ENCODE peak calls at places on chromosomes 3 and 15, in four cellular contexts. A is HepG2, L is K562, J is WTC11. X is an unnamed sample.

GRCh38 chr15:92645731-92646130 is 9.8 kb downstream of the FAM174B start:
- DNase-seq in A (no peak), L (no peak), J (no peak), X (no peak)

GRCh38 chr15:28132524-28133275 is 33.6 kb upstream of the OCA2 start:
- DNase-seq in A (no peak), L (no peak), J (no peak), X (no peak)

GRCh38 chr3:4985330-4986174 is 6.3 kb downstream of the BHLHE40 start:
- DNase-seq in A (peak), L (no peak), J (no peak), X (no peak)

GRCh38 chr15:99403597-99403996 is 152.3 kb downstream of the LRRC28 start:
- DNase-seq in A (no peak), L (no peak), J (no peak), X (no peak)

GRCh38 chr3:98657429-98657828 is 64.0 kb upstream of the CPOX start:
- DNase-seq in A (no peak), L (no peak), J (peak), X (no peak)

GRCh38 chr3:59839283-59839682 is 789.5 kb upstream of the CFAP20DC start:
- DNase-seq in A (no peak), L (no peak), J (no peak), X (no peak)

GRCh38 chr15:98003976-98004375 is 43.5 kb downstream of the ARRDC4 start:
- DNase-seq in A (no peak), L (no peak), J (no peak), X (no peak)

GRCh38 chr15:66655511-66655910 is 46.5 kb upstream of the SMAD6 start:
- DNase-seq in A (no peak), L (no peak), J (no peak), X (no peak)

GRCh38 chr15:82575335-82575734 is 35.1 kb upstream of the RPS17 start:
- DNase-seq in A (no peak), L (peak), J (no peak), X (no peak)

GRCh38 chr3:73796382-73796781 is 171.6 kb upstream of the PDZRN3 start:
- DNase-seq in A (no peak), L (no peak), J (no peak), X (no peak)

GRCh38 chr15:73564255-73564654 is 68.9 kb downstream of the NPTN start:
- DNase-seq in A (no peak), L (peak), J (no peak), X (no peak)

GRCh38 chr3:179898024-179898423 is 138.7 kb downstream of the PEX5L start:
- DNase-seq in A (peak), L (peak), J (peak), X (no peak)

GRCh38 chr3:11290743-11291680 is 18.8 kb downstream of the ATG7 start:
- DNase-seq in A (no peak), L (no peak), J (no peak), X (no peak)

GRCh38 chr3:155737844-155738460 is 6.9 kb downstream of the PLCH1 start:
- DNase-seq in A (peak), L (no peak), J (no peak), X (peak)

GRCh38 chr3:16066975-16067374 is 107.5 kb upstream of the GALNT15 start:
- DNase-seq in A (no peak), L (no peak), J (no peak), X (no peak)

GRCh38 chr3:117454236-117454635 is 744.7 kb downstream of the TUSC7 start:
- DNase-seq in A (no peak), L (no peak), J (no peak), X (no peak)

GRCh38 chr15:81516461-81516860 is 142.4 kb upstream of the TMC3 start:
- DNase-seq in A (no peak), L (no peak), J (no peak), X (no peak)

GRCh38 chr15:28861031-28861534 is 12.6 kb upstream of the GOLGA6L7 start:
- DNase-seq in A (no peak), L (no peak), J (no peak), X (no peak)

GRCh38 chr3:175620093-175620492 is 761.0 kb downstream of the NAALADL2 start:
- DNase-seq in A (no peak), L (no peak), J (no peak), X (no peak)

GRCh38 chr3:63986147-63986546 is 37.1 kb downstream of the PSMD6 start:
- DNase-seq in A (no peak), L (no peak), J (no peak), X (no peak)

GRCh38 chr3:147360936-147361670 is 45.2 kb downstream of the ZIC4 start:
- DNase-seq in A (no peak), L (no peak), J (peak), X (no peak)

GRCh38 chr3:71172951-71173350 is 410.6 kb downstream of the FOXP1 start:
- DNase-seq in A (peak), L (no peak), J (no peak), X (no peak)

GRCh38 chr3:66236281-66236680 is 15.5 kb downstream of the SLC25A26 start:
- DNase-seq in A (peak), L (no peak), J (peak), X (no peak)

GRCh38 chr3:13268961-13269391 is 151.1 kb downstream of the NUP210 start:
- DNase-seq in A (no peak), L (no peak), J (no peak), X (no peak)

GRCh38 chr15:52503788-52504496 is 24.7 kb downstream of the MYO5A start:
- DNase-seq in A (no peak), L (no peak), J (no peak), X (peak)

GRCh38 chr15:90264649-90265048 is 823 bp upstream of the NGRN start:
- DNase-seq in A (peak), L (no peak), J (no peak), X (no peak)

GRCh38 chr3:158420654-158421396 is 150.2 kb upstream of the MLF1 start:
- DNase-seq in A (no peak), L (no peak), J (no peak), X (peak)

DNA sequence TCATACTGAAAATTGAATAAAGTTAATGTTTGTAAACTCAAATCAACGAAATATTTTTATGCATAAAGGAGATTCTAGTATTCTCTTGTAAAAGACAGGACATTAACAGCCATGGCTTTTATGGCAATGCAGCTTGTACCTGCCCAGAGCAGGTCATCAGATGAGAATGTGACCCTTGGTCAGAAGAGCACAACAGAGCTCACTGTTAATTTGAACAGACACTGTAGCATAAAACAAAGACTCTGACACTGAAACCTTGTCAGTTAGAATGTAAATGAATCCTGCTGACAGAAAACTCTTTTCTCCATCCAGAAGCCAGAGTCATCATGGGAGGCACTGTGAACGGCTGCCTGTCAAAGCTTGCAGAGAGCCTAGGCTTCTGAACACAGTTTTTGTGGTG is 410.6 kb downstream of the RAP2B start:
- DNase-seq in A (peak), L (no peak), J (no peak), X (no peak)
- TF ChIP-seq CBFB in A (no peak), L (no peak), J (no peak), X (no peak)

GRCh38 chr15:70354260-70354894 is 256.7 kb upstream of the TLE3 start:
- DNase-seq in A (no peak), L (no peak), J (no peak), X (no peak)

GRCh38 chr15:70348581-70349344 is 251.0 kb upstream of the TLE3 start:
- DNase-seq in A (no peak), L (no peak), J (no peak), X (no peak)

GRCh38 chr15:70353606-70354259 is 256.0 kb upstream of the TLE3 start:
- DNase-seq in A (no peak), L (no peak), J (no peak), X (no peak)

GRCh38 chr15:70351941-70352774 is 254.4 kb upstream of the TLE3 start:
- DNase-seq in A (no peak), L (no peak), J (no peak), X (no peak)

GRCh38 chr15:70351391-70351790 is 253.7 kb upstream of the TLE3 start:
- DNase-seq in A (no peak), L (no peak), J (no peak), X (no peak)
- TF ChIP-seq CBFB in A (no peak), L (no peak), J (no peak), X (no peak)

GRCh38 chr15:46174122-46174521 is 539.3 kb downstream of the SQOR start:
- DNase-seq in A (no peak), L (no peak), J (no peak), X (no peak)
- TF ChIP-seq CBFB in A (no peak), L (no peak), J (no peak), X (no peak)

DNA sequence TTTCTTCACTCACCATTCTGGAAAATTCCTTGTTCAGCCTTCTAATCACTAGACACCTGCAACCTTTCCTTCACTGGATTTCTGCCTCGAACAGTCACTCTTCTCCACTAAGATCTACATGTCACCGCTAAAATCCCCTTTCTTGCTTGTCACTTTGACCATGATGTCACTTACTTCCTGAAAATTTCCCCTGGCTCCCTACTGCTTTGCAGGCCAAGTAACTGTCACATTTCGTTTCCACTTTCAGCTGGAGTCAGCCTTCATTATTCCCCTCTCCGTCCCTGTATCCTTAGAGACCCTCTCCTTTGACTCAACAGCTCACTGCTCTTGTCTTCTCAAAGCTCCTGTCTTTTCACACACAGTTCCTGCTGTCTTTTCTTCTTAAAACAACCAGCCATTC is 15.9 kb downstream of the CHL1 start:
- DNase-seq in A (no peak), L (no peak), J (no peak), X (peak)
- TF ChIP-seq CBFB in A (no peak), L (no peak), J (no peak), X (no peak)

DNA sequence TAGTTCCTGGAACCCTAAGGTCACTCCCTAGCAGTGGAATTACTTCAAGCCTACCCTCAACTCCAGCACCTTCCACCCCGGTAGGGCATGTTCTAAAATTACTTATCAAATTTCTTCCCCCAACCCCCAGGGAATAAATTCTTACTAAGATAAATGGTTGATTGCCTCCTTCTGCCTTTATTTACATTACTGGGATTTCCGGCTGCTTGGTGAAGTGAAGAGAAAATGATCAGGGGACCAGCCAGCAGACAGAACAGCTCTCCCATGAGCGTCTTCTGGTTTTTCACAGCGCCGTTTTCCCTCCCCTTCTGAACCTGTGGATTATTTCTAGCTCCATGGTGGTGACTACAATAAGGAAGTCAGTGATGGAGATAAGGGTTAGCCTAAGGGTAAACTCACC is 521.5 kb upstream of the PPP2R3A start:
- DNase-seq in A (no peak), L (no peak), J (no peak), X (no peak)
- TF ChIP-seq CBFB in A (no peak), L (no peak), J (no peak), X (no peak)

GRCh38 chr3:138867996-138868395 is 33.3 kb upstream of the PIK3CB start:
- DNase-seq in A (no peak), L (no peak), J (no peak), X (no peak)
- TF ChIP-seq CBFB in A (no peak), L (no peak), J (no peak), X (no peak)

DNA sequence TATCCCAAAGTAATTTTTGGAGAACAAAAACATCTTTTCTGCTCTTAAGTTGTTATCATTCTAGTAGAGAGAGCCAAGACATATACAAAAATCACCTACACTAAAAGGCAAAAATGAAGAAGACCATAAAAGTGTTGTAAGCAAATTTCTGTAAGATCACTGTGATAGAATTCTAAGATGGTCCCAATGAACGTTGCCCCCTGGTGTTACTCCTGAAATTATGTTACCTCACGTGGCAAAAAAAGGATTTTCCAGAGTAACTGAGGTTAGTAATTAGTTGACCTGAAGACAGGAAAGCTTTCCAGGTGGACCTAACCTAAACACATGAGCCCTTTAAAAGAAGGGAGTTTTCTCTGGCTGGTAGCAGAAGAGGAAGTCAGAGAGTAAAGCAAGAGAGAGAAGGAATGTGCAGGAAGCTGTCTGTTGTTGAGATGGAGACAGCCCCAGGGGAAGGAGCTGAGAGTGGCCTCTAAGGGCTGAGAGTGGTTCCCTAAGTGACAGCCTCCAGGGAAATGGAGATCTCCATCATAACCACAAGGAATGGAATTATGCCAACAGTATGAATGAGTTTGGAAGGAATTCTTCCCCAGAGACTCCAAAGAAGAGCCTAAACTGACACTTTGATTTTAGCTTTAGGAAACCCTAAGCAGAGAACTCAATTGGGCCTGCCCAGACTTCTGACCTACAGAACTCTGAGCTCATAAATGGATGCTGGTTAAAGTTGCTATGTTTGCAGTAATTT is 205.9 kb downstream of the CD47 start:
- DNase-seq in A (no peak), L (no peak), J (no peak), X (no peak)
- TF ChIP-seq CBFB in A (no peak), L (no peak), J (no peak), X (no peak)